ENCODE peak calls at places on chromosomes 7 and 10, in ten cellular contexts. One of them, this sample, is unnamed.

GRCh38 chr10:24718031-24718855 is 5.4 kb downstream of the ARHGAP21 start:
- DNase-seq in fibroblast of mammary gland: peak
- DNase-seq in right lobe of liver: no peak
- DNase-seq in fibroblast of pulmonary artery: peak
- DNase-seq in A549: peak
- DNase-seq in mammary epithelial cell: peak
- DNase-seq in endothelial cell of umbilical vein: no peak
- DNase-seq in upper lobe of left lung: no peak
- DNase-seq in sigmoid colon: no peak
- DNase-seq in HFF-Myc: no peak
- DNase-seq in this sample: no peak

GRCh38 chr10:79242620-79243152 is 104.6 kb upstream of the PPIF start:
- DNase-seq in fibroblast of mammary gland: peak
- DNase-seq in right lobe of liver: no peak
- DNase-seq in fibroblast of pulmonary artery: peak
- DNase-seq in A549: no peak
- DNase-seq in mammary epithelial cell: peak
- DNase-seq in endothelial cell of umbilical vein: peak
- DNase-seq in upper lobe of left lung: peak
- DNase-seq in sigmoid colon: peak
- DNase-seq in HFF-Myc: no peak
- DNase-seq in this sample: no peak

GRCh38 chr7:24441331-24442059 is 131.8 kb upstream of the PALS2 start:
- DNase-seq in fibroblast of mammary gland: no peak
- DNase-seq in right lobe of liver: no peak
- DNase-seq in fibroblast of pulmonary artery: no peak
- DNase-seq in A549: no peak
- DNase-seq in mammary epithelial cell: no peak
- DNase-seq in endothelial cell of umbilical vein: no peak
- DNase-seq in upper lobe of left lung: no peak
- DNase-seq in sigmoid colon: no peak
- DNase-seq in HFF-Myc: no peak
- DNase-seq in this sample: no peak

GRCh38 chr7:34155225-34155908 is 250.0 kb downstream of the BMPER start:
- DNase-seq in fibroblast of mammary gland: peak
- DNase-seq in right lobe of liver: no peak
- DNase-seq in fibroblast of pulmonary artery: peak
- DNase-seq in A549: peak
- DNase-seq in mammary epithelial cell: peak
- DNase-seq in endothelial cell of umbilical vein: no peak
- DNase-seq in upper lobe of left lung: no peak
- DNase-seq in sigmoid colon: peak
- DNase-seq in HFF-Myc: no peak
- DNase-seq in this sample: peak

GRCh38 chr10:7488418-7488829 is 77.6 kb upstream of the SFMBT2 start:
- DNase-seq in fibroblast of mammary gland: peak
- DNase-seq in right lobe of liver: no peak
- DNase-seq in fibroblast of pulmonary artery: peak
- DNase-seq in A549: peak
- DNase-seq in mammary epithelial cell: no peak
- DNase-seq in endothelial cell of umbilical vein: no peak
- DNase-seq in upper lobe of left lung: no peak
- DNase-seq in sigmoid colon: peak
- DNase-seq in HFF-Myc: no peak
- DNase-seq in this sample: no peak

GRCh38 chr10:71136036-71136690 is 76.2 kb upstream of the UNC5B start:
- DNase-seq in fibroblast of mammary gland: no peak
- DNase-seq in right lobe of liver: no peak
- DNase-seq in fibroblast of pulmonary artery: no peak
- DNase-seq in A549: no peak
- DNase-seq in mammary epithelial cell: no peak
- DNase-seq in endothelial cell of umbilical vein: no peak
- DNase-seq in upper lobe of left lung: no peak
- DNase-seq in sigmoid colon: no peak
- DNase-seq in HFF-Myc: no peak
- DNase-seq in this sample: no peak

GRCh38 chr7:76396039-76396732 is 13.3 kb downstream of the SSC4D start:
- DNase-seq in fibroblast of mammary gland: no peak
- DNase-seq in right lobe of liver: no peak
- DNase-seq in fibroblast of pulmonary artery: no peak
- DNase-seq in A549: peak
- DNase-seq in mammary epithelial cell: no peak
- DNase-seq in endothelial cell of umbilical vein: no peak
- DNase-seq in upper lobe of left lung: no peak
- DNase-seq in sigmoid colon: no peak
- DNase-seq in HFF-Myc: no peak
- DNase-seq in this sample: no peak

GRCh38 chr7:133436014-133436428 is 183.1 kb downstream of the EXOC4 start:
- DNase-seq in fibroblast of mammary gland: peak
- DNase-seq in right lobe of liver: no peak
- DNase-seq in fibroblast of pulmonary artery: peak
- DNase-seq in A549: no peak
- DNase-seq in mammary epithelial cell: peak
- DNase-seq in endothelial cell of umbilical vein: peak
- DNase-seq in upper lobe of left lung: no peak
- DNase-seq in sigmoid colon: no peak
- DNase-seq in HFF-Myc: no peak
- DNase-seq in this sample: peak

GRCh38 chr10:93755443-93756127 is 2.2 kb upstream of the LGI1 start:
- DNase-seq in fibroblast of mammary gland: no peak
- DNase-seq in right lobe of liver: no peak
- DNase-seq in fibroblast of pulmonary artery: no peak
- DNase-seq in A549: no peak
- DNase-seq in mammary epithelial cell: no peak
- DNase-seq in endothelial cell of umbilical vein: no peak
- DNase-seq in upper lobe of left lung: no peak
- DNase-seq in sigmoid colon: no peak
- DNase-seq in HFF-Myc: no peak
- DNase-seq in this sample: no peak

GRCh38 chr7:55018361-55019328 is at the start of gene EGFR:
- DNase-seq in fibroblast of mammary gland: peak
- DNase-seq in right lobe of liver: peak
- DNase-seq in fibroblast of pulmonary artery: peak
- DNase-seq in A549: peak
- DNase-seq in mammary epithelial cell: peak
- DNase-seq in endothelial cell of umbilical vein: peak
- DNase-seq in upper lobe of left lung: peak
- DNase-seq in sigmoid colon: peak
- DNase-seq in HFF-Myc: no peak
- DNase-seq in this sample: no peak

DNA sequence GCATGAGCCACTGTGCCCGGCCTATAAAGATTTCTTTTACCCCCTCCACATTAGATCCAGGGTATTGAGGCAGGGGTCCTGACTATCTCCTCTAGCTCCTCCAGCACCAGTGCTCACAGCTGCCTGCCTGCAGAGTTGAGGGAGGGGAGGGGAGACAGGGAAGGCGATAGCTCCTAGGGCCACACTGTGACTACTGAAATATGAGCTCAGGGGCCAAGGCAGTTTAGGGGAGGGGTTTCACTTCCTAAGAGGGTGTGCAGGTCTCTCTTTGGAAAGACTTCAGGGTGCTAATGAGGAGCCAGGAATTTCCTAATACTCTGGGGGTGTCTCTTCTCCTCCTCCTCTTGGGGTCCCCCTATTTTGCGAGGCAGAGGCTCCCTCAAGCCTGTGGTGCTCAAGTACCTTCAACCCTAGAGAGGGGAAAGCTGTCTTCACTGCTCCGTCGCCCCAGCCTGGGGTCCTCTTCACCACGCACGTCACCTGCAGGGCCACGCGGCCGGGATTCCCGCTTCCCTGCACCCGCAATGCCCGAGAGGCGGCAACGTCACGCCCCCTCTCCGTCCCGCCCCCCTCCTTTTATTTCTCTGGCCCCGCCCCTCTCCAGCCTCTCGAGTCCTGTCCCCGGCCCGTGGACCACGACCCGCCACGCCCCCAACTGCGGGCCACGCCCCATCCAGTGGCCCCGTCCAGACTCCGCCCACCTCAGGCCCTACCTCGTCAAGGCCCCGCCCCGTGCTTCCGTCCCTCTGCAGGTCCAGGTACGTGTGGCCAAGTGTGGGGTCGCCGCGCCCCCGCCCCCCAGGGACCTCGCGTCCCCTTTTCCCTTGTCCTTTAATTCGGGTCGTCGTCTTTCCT is 69.5 kb upstream of the BAIAP2L1 start:
- DNase-seq in fibroblast of mammary gland: no peak
- DNase-seq in right lobe of liver: peak
- DNase-seq in fibroblast of pulmonary artery: no peak
- DNase-seq in A549: peak
- DNase-seq in mammary epithelial cell: no peak
- DNase-seq in endothelial cell of umbilical vein: no peak
- DNase-seq in upper lobe of left lung: peak
- DNase-seq in sigmoid colon: no peak
- DNase-seq in HFF-Myc: no peak
- DNase-seq in this sample: no peak
- H3K4me3 ChIP-seq in fibroblast of mammary gland: no peak
- H3K4me3 ChIP-seq in right lobe of liver: no peak
- H3K4me3 ChIP-seq in fibroblast of pulmonary artery: no peak
- H3K4me3 ChIP-seq in A549: peak
- H3K4me3 ChIP-seq in mammary epithelial cell: no peak
- H3K4me3 ChIP-seq in endothelial cell of umbilical vein: no peak
- H3K4me3 ChIP-seq in upper lobe of left lung: no peak
- H3K4me3 ChIP-seq in sigmoid colon: peak
- H3K4me3 ChIP-seq in HFF-Myc: no peak
- H3K4me3 ChIP-seq in this sample: no peak

GRCh38 chr10:125002044-125002422 is 60.1 kb downstream of the ZRANB1 start:
- DNase-seq in fibroblast of mammary gland: no peak
- DNase-seq in right lobe of liver: peak
- DNase-seq in fibroblast of pulmonary artery: no peak
- DNase-seq in A549: no peak
- DNase-seq in mammary epithelial cell: no peak
- DNase-seq in endothelial cell of umbilical vein: no peak
- DNase-seq in upper lobe of left lung: peak
- DNase-seq in sigmoid colon: peak
- DNase-seq in HFF-Myc: no peak
- DNase-seq in this sample: no peak

GRCh38 chr10:125003901-125004467 is 62.1 kb downstream of the ZRANB1 start:
- DNase-seq in fibroblast of mammary gland: no peak
- DNase-seq in right lobe of liver: peak
- DNase-seq in fibroblast of pulmonary artery: no peak
- DNase-seq in A549: no peak
- DNase-seq in mammary epithelial cell: no peak
- DNase-seq in endothelial cell of umbilical vein: no peak
- DNase-seq in upper lobe of left lung: peak
- DNase-seq in sigmoid colon: peak
- DNase-seq in HFF-Myc: no peak
- DNase-seq in this sample: no peak

GRCh38 chr10:125004571-125005311 is 62.8 kb downstream of the ZRANB1 start:
- DNase-seq in fibroblast of mammary gland: no peak
- DNase-seq in right lobe of liver: no peak
- DNase-seq in fibroblast of pulmonary artery: no peak
- DNase-seq in A549: no peak
- DNase-seq in mammary epithelial cell: no peak
- DNase-seq in endothelial cell of umbilical vein: no peak
- DNase-seq in upper lobe of left lung: peak
- DNase-seq in sigmoid colon: peak
- DNase-seq in HFF-Myc: no peak
- DNase-seq in this sample: no peak

GRCh38 chr10:125002423-125003145 is 60.7 kb downstream of the ZRANB1 start:
- DNase-seq in fibroblast of mammary gland: no peak
- DNase-seq in right lobe of liver: peak
- DNase-seq in fibroblast of pulmonary artery: no peak
- DNase-seq in A549: no peak
- DNase-seq in mammary epithelial cell: no peak
- DNase-seq in endothelial cell of umbilical vein: no peak
- DNase-seq in upper lobe of left lung: peak
- DNase-seq in sigmoid colon: peak
- DNase-seq in HFF-Myc: no peak
- DNase-seq in this sample: no peak

GRCh38 chr10:125003146-125003900 is 61.4 kb downstream of the ZRANB1 start:
- DNase-seq in fibroblast of mammary gland: no peak
- DNase-seq in right lobe of liver: peak
- DNase-seq in fibroblast of pulmonary artery: no peak
- DNase-seq in A549: no peak
- DNase-seq in mammary epithelial cell: no peak
- DNase-seq in endothelial cell of umbilical vein: no peak
- DNase-seq in upper lobe of left lung: peak
- DNase-seq in sigmoid colon: peak
- DNase-seq in HFF-Myc: no peak
- DNase-seq in this sample: no peak
- TF ChIP-seq CTCF in fibroblast of mammary gland: no peak
- TF ChIP-seq CTCF in right lobe of liver: no peak
- TF ChIP-seq CTCF in fibroblast of pulmonary artery: no peak
- TF ChIP-seq CTCF in A549: no peak
- TF ChIP-seq CTCF in mammary epithelial cell: no peak
- TF ChIP-seq CTCF in endothelial cell of umbilical vein: no peak
- TF ChIP-seq CTCF in upper lobe of left lung: no peak
- TF ChIP-seq CTCF in sigmoid colon: no peak
- TF ChIP-seq CTCF in HFF-Myc: peak
- TF ChIP-seq CTCF in this sample: no peak

GRCh38 chr10:21300546-21300945 is 224.9 kb downstream of the SKIDA1 start:
- DNase-seq in fibroblast of mammary gland: no peak
- DNase-seq in right lobe of liver: no peak
- DNase-seq in fibroblast of pulmonary artery: no peak
- DNase-seq in A549: no peak
- DNase-seq in mammary epithelial cell: no peak
- DNase-seq in endothelial cell of umbilical vein: no peak
- DNase-seq in upper lobe of left lung: no peak
- DNase-seq in sigmoid colon: no peak
- DNase-seq in HFF-Myc: no peak
- DNase-seq in this sample: no peak

GRCh38 chr10:21297525-21298383 is 227.7 kb downstream of the SKIDA1 start:
- DNase-seq in fibroblast of mammary gland: no peak
- DNase-seq in right lobe of liver: no peak
- DNase-seq in fibroblast of pulmonary artery: peak
- DNase-seq in A549: no peak
- DNase-seq in mammary epithelial cell: no peak
- DNase-seq in endothelial cell of umbilical vein: no peak
- DNase-seq in upper lobe of left lung: no peak
- DNase-seq in sigmoid colon: no peak
- DNase-seq in HFF-Myc: no peak
- DNase-seq in this sample: no peak

GRCh38 chr10:21298686-21299085 is 226.8 kb downstream of the SKIDA1 start:
- DNase-seq in fibroblast of mammary gland: no peak
- DNase-seq in right lobe of liver: no peak
- DNase-seq in fibroblast of pulmonary artery: no peak
- DNase-seq in A549: no peak
- DNase-seq in mammary epithelial cell: no peak
- DNase-seq in endothelial cell of umbilical vein: no peak
- DNase-seq in upper lobe of left lung: no peak
- DNase-seq in sigmoid colon: no peak
- DNase-seq in HFF-Myc: no peak
- DNase-seq in this sample: no peak

GRCh38 chr10:21296575-21297355 is 228.7 kb downstream of the SKIDA1 start:
- DNase-seq in fibroblast of mammary gland: no peak
- DNase-seq in right lobe of liver: no peak
- DNase-seq in fibroblast of pulmonary artery: no peak
- DNase-seq in A549: no peak
- DNase-seq in mammary epithelial cell: no peak
- DNase-seq in endothelial cell of umbilical vein: no peak
- DNase-seq in upper lobe of left lung: no peak
- DNase-seq in sigmoid colon: peak
- DNase-seq in HFF-Myc: no peak
- DNase-seq in this sample: no peak

GRCh38 chr10:21299330-21299729 is 226.2 kb downstream of the SKIDA1 start:
- DNase-seq in fibroblast of mammary gland: no peak
- DNase-seq in right lobe of liver: no peak
- DNase-seq in fibroblast of pulmonary artery: no peak
- DNase-seq in A549: no peak
- DNase-seq in mammary epithelial cell: no peak
- DNase-seq in endothelial cell of umbilical vein: no peak
- DNase-seq in upper lobe of left lung: no peak
- DNase-seq in sigmoid colon: no peak
- DNase-seq in HFF-Myc: no peak
- DNase-seq in this sample: no peak
- H3K4me3 ChIP-seq in fibroblast of mammary gland: no peak
- H3K4me3 ChIP-seq in right lobe of liver: no peak
- H3K4me3 ChIP-seq in fibroblast of pulmonary artery: no peak
- H3K4me3 ChIP-seq in A549: no peak
- H3K4me3 ChIP-seq in mammary epithelial cell: no peak
- H3K4me3 ChIP-seq in endothelial cell of umbilical vein: no peak
- H3K4me3 ChIP-seq in upper lobe of left lung: no peak
- H3K4me3 ChIP-seq in sigmoid colon: no peak
- H3K4me3 ChIP-seq in HFF-Myc: no peak
- H3K4me3 ChIP-seq in this sample: no peak

GRCh38 chr10:19767876-19768275 is 48.4 kb upstream of the PLXDC2 start:
- DNase-seq in fibroblast of mammary gland: no peak
- DNase-seq in right lobe of liver: no peak
- DNase-seq in fibroblast of pulmonary artery: no peak
- DNase-seq in A549: no peak
- DNase-seq in mammary epithelial cell: no peak
- DNase-seq in endothelial cell of umbilical vein: no peak
- DNase-seq in upper lobe of left lung: no peak
- DNase-seq in sigmoid colon: no peak
- DNase-seq in HFF-Myc: no peak
- DNase-seq in this sample: no peak
- TF ChIP-seq CTCF in fibroblast of mammary gland: no peak
- TF ChIP-seq CTCF in right lobe of liver: no peak
- TF ChIP-seq CTCF in fibroblast of pulmonary artery: no peak
- TF ChIP-seq CTCF in A549: no peak
- TF ChIP-seq CTCF in mammary epithelial cell: no peak
- TF ChIP-seq CTCF in endothelial cell of umbilical vein: no peak
- TF ChIP-seq CTCF in upper lobe of left lung: no peak
- TF ChIP-seq CTCF in sigmoid colon: no peak
- TF ChIP-seq CTCF in HFF-Myc: peak
- TF ChIP-seq CTCF in this sample: no peak